ENCODE peak calls at places on chromosomes 13 and 19, in four cellular contexts. J is stimulated activated CD4-positive, alpha-beta T cell treated with anti-CD3 and anti-CD28 coated beads, Interleukin-12 subunit alpha, Interleukin-12 subunit beta, amount 100 ng/mL, for 24 hours; O is cardiac muscle cell; G is fibroblast of villous mesenchyme. K is an unnamed sample.

GRCh38 chr19:19544257-19545127 is 6.4 kb downstream of the CILP2 start:
- DNase-seq in J (no peak), O (no peak), G (no peak), K (no peak)

GRCh38 chr13:46131705-46132104 is 26.9 kb upstream of the CPB2 start:
- DNase-seq in J (no peak), O (no peak), G (no peak), K (no peak)

GRCh38 chr19:13006431-13007281 is 11.4 kb downstream of the NFIX start:
- DNase-seq in J (no peak), O (no peak), G (no peak), K (no peak)

GRCh38 chr19:42422576-42423461 is 4.4 kb downstream of the LIPE start:
- DNase-seq in J (peak), O (peak), G (no peak), K (peak)

GRCh38 chr13:19634129-19634740 is 776 bp downstream of the MPHOSPH8 start:
- DNase-seq in J (no peak), O (peak), G (peak), K (peak)

GRCh38 chr19:16328824-16329482 is 4.3 kb downstream of the KLF2 start:
- DNase-seq in J (no peak), O (no peak), G (no peak), K (no peak)

GRCh38 chr19:7069904-7070226 is 362 bp downstream of the ZNF557 start:
- DNase-seq in J (no peak), O (no peak), G (no peak), K (no peak)

GRCh38 chr19:5086725-5087439 is 118.0 kb downstream of the KDM4B start:
- DNase-seq in J (no peak), O (no peak), G (no peak), K (peak)

GRCh38 chr19:53993448-53993847 is 2.0 kb downstream of the CACNG6 start:
- DNase-seq in J (no peak), O (no peak), G (no peak), K (no peak)